ENCODE peak calls at places on chromosomes 7 and 10, in five cellular contexts. One of them, this sample, is unnamed.
A peak's percentile ranks its signal among the peaks of the same experiment; 100 is the strongest.

GRCh38 chr7:53607961-53608360 is 572.5 kb downstream of the POM121L12 start:
- DNase-seq in upper lobe of left lung: no peak
- DNase-seq in ACHN: no peak
- DNase-seq in AG04449: no peak
- DNase-seq in NCI-H345: no peak
- DNase-seq in this sample: no peak

GRCh38 chr10:100969175-100970075 is at the start of gene SEMA4G:
- DNase-seq in upper lobe of left lung: peak; percentile 91
- DNase-seq in ACHN: peak; percentile 41
- DNase-seq in NCI-H345: peak; percentile 53
- DNase-seq in AG04449: no peak
- DNase-seq in this sample: peak; percentile 74

GRCh38 chr7:159104188-159105030 is 40.3 kb downstream of the VIPR2 start:
- DNase-seq in NCI-H345: no peak
- DNase-seq in upper lobe of left lung: peak; percentile 73
- DNase-seq in ACHN: no peak
- DNase-seq in AG04449: no peak
- DNase-seq in this sample: no peak

GRCh38 chr7:130958846-130959245 is 224.8 kb upstream of the KLF14 start:
- DNase-seq in upper lobe of left lung: no peak
- DNase-seq in NCI-H345: no peak
- DNase-seq in ACHN: no peak
- DNase-seq in AG04449: no peak
- DNase-seq in this sample: no peak

GRCh38 chr7:136336932-136337331 is 359.8 kb upstream of the MTPN start:
- DNase-seq in upper lobe of left lung: no peak
- DNase-seq in ACHN: no peak
- DNase-seq in NCI-H345: peak; percentile 14
- DNase-seq in AG04449: no peak
- DNase-seq in this sample: no peak

GRCh38 chr7:109121599-109122300 is 552.1 kb downstream of the DNAJB9 start:
- DNase-seq in NCI-H345: no peak
- DNase-seq in upper lobe of left lung: no peak
- DNase-seq in AG04449: no peak
- DNase-seq in ACHN: no peak
- DNase-seq in this sample: no peak

GRCh38 chr10:75613685-75614587 is 182.5 kb downstream of the LRMDA start:
- DNase-seq in upper lobe of left lung: no peak
- DNase-seq in ACHN: no peak
- DNase-seq in AG04449: no peak
- DNase-seq in NCI-H345: no peak
- DNase-seq in this sample: peak; percentile 29

GRCh38 chr7:88226886-88227516 is 7.2 kb upstream of the SRI start:
- DNase-seq in NCI-H345: no peak
- DNase-seq in ACHN: peak; percentile 96
- DNase-seq in AG04449: no peak
- DNase-seq in upper lobe of left lung: no peak
- DNase-seq in this sample: peak; percentile 76

GRCh38 chr10:103145860-103146466 is 47.1 kb downstream of the NT5C2 start:
- DNase-seq in AG04449: peak; percentile 55
- DNase-seq in upper lobe of left lung: no peak
- DNase-seq in NCI-H345: no peak
- DNase-seq in ACHN: peak; percentile 30
- DNase-seq in this sample: peak; percentile 77

GRCh38 chr10:71319042-71319799 is at the start of gene SLC29A3:
- DNase-seq in upper lobe of left lung: peak; percentile 96
- DNase-seq in NCI-H345: peak; percentile 74
- DNase-seq in ACHN: peak; percentile 86
- DNase-seq in AG04449: no peak
- DNase-seq in this sample: peak; percentile 93

GRCh38 chr7:140961117-140961516 is 36.4 kb upstream of the BRAF start:
- DNase-seq in ACHN: no peak
- DNase-seq in upper lobe of left lung: no peak
- DNase-seq in NCI-H345: no peak
- DNase-seq in AG04449: no peak
- DNase-seq in this sample: no peak

GRCh38 chr10:80171248-80171660 is 34.1 kb downstream of the ANXA11 start:
- DNase-seq in ACHN: no peak
- DNase-seq in AG04449: no peak
- DNase-seq in upper lobe of left lung: no peak
- DNase-seq in NCI-H345: no peak
- DNase-seq in this sample: no peak

GRCh38 chr7:8389898-8390642 is 43.3 kb upstream of the NXPH1 start:
- DNase-seq in ACHN: peak; percentile 41
- DNase-seq in upper lobe of left lung: peak; percentile 0
- DNase-seq in NCI-H345: peak; percentile 51
- DNase-seq in AG04449: no peak
- DNase-seq in this sample: peak; percentile 63

GRCh38 chr7:568681-569035 is 49.0 kb upstream of the PDGFA start:
- DNase-seq in AG04449: no peak
- DNase-seq in NCI-H345: no peak
- DNase-seq in ACHN: no peak
- DNase-seq in upper lobe of left lung: peak; percentile 83
- DNase-seq in this sample: peak; percentile 46

This sample was measured in hepatocyte.